ENCODE peak calls at places on chromosomes 2 and 18, in nine cellular contexts. H is suprapubic skin, Y is fibroblast of the aortic adventitia, O is HCT116, G is upper lobe of right lung, F is foreskin fibroblast, K is adrenal gland, W is HFF-Myc, Z is AG04449. A is an unnamed sample.

GRCh38 chr2:191688934-191689695 is 11.2 kb downstream of the NABP1 start:
- DNase-seq in O (peak; percentile 57), H (no peak), W (no peak), K (no peak), Z (no peak), Y (peak; percentile 94), G (no peak), F (peak; percentile 90), A (peak; percentile 80)

GRCh38 chr2:220277445-220277960 is 650.1 kb downstream of the SLC4A3 start:
- DNase-seq in Z (peak; percentile 76), H (no peak), W (no peak), F (peak; percentile 87), O (no peak), Y (peak; percentile 98), K (no peak), G (peak; percentile 69), A (peak; percentile 86)

GRCh38 chr2:44944102-44944951 is 2.8 kb downstream of the SIX3 start:
- DNase-seq in K (no peak), O (no peak), F (no peak), H (no peak), Z (no peak), Y (no peak), G (no peak), W (no peak), A (no peak)

GRCh38 chr2:61178603-61179545 is 16.9 kb downstream of the C2orf74 start:
- DNase-seq in Y (peak; percentile 34), Z (no peak), G (peak; percentile 68), W (no peak), K (no peak), O (no peak), H (no peak), F (peak; percentile 29), A (no peak)

GRCh38 chr18:7824970-7825369 is 257.9 kb downstream of the PTPRM start:
- DNase-seq in G (no peak), K (peak; percentile 51), Y (no peak), Z (no peak), F (peak; percentile 10), H (no peak), W (no peak), O (no peak), A (no peak)

GRCh38 chr18:13353424-13353823 is 134.9 kb downstream of the LDLRAD4 start:
- DNase-seq in Z (no peak), H (no peak), O (no peak), K (no peak), G (no peak), Y (no peak), W (no peak), F (no peak), A (no peak)

GRCh38 chr2:134252092-134252775 is 1.6 kb upstream of the MGAT5 start:
- DNase-seq in Z (no peak), W (no peak), H (no peak), O (no peak), G (no peak), Y (peak; percentile 29), F (peak; percentile 84), K (no peak), A (no peak)

GRCh38 chr2:5042666-5043440 is 649.3 kb upstream of the SOX11 start:
- DNase-seq in O (no peak), Y (no peak), Z (no peak), H (no peak), G (no peak), W (no peak), K (no peak), F (no peak), A (no peak)

GRCh38 chr18:12038661-12039417 is 54.8 kb upstream of the ANKRD62 start:
- DNase-seq in K (peak; percentile 88), W (peak; percentile 30), F (peak; percentile 90), G (peak; percentile 92), Z (no peak), O (peak; percentile 78), Y (peak; percentile 71), H (peak; percentile 92), A (peak; percentile 73)

GRCh38 chr2:237158194-237158593 is 72.5 kb downstream of the COPS8 start:
- DNase-seq in F (no peak), Y (no peak), W (no peak), O (no peak), H (no peak), G (no peak), Z (no peak), K (no peak), A (no peak)

GRCh38 chr2:241741016-241741415 is 6.6 kb downstream of the D2HGDH start:
- DNase-seq in H (peak; percentile 67), W (no peak), G (no peak), O (no peak), F (peak; percentile 13), K (no peak), Y (no peak), Z (no peak), A (peak; percentile 10)

GRCh38 chr2:59754336-59754735 is 799.1 kb downstream of the BCL11A start:
- DNase-seq in W (no peak), F (no peak), Z (no peak), G (no peak), Y (no peak), O (no peak), K (no peak), H (no peak), A (no peak)

GRCh38 chr2:1033058-1033457 is 82.4 kb downstream of the SNTG2 start:
- DNase-seq in Y (no peak), G (no peak), K (no peak), W (no peak), Z (no peak), O (no peak), F (no peak), H (no peak), A (no peak)

GRCh38 chr2:192151848-192152247 is 42.9 kb downstream of the TMEFF2 start:
- DNase-seq in F (peak; percentile 81), O (no peak), Y (peak; percentile 25), H (no peak), W (no peak), Z (no peak), G (no peak), K (no peak), A (peak; percentile 86)

GRCh38 chr2:181077128-181077709 is 96.8 kb downstream of the UBE2E3 start:
- DNase-seq in G (no peak), K (no peak), Z (no peak), Y (peak; percentile 72), F (peak; percentile 70), O (peak; percentile 22), W (no peak), H (no peak), A (peak; percentile 61)

GRCh38 chr2:65351234-65351947 is 81.0 kb downstream of the SPRED2 start:
- DNase-seq in H (no peak), F (peak; percentile 35), W (no peak), G (no peak), Z (no peak), O (no peak), Y (peak; percentile 74), K (no peak), A (no peak)

GRCh38 chr2:102826904-102827303 is 65.1 kb downstream of the TMEM182 start:
- DNase-seq in F (peak; percentile 8), W (peak; percentile 14), Z (no peak), H (no peak), G (no peak), K (no peak), Y (no peak), O (no peak), A (peak; percentile 41)

GRCh38 chr18:9323750-9324445 is 10.7 kb upstream of the TWSG1 start:
- DNase-seq in K (no peak), H (no peak), W (no peak), F (peak; percentile 59), G (no peak), O (no peak), Z (peak; percentile 51), Y (peak; percentile 84), A (peak; percentile 68)

GRCh38 chr2:239311132-239312040 is 89.4 kb downstream of the HDAC4 start:
- DNase-seq in H (peak; percentile 82), O (no peak), K (peak; percentile 77), Y (no peak), Z (no peak), W (no peak), F (peak; percentile 54), G (peak; percentile 85), A (no peak)

GRCh38 chr2:224389317-224389716 is 12.6 kb downstream of the FAM124B start:
- DNase-seq in G (no peak), Z (no peak), K (no peak), F (no peak), Y (no peak), H (no peak), W (no peak), O (no peak), A (no peak)

GRCh38 chr2:53751728-53752127 is 15.9 kb upstream of the CHAC2 start:
- DNase-seq in G (no peak), Z (no peak), W (no peak), F (peak; percentile 74), Y (peak; percentile 34), H (no peak), K (no peak), O (no peak), A (no peak)

GRCh38 chr2:177212106-177212894 is at the start of gene HNRNPA3:
- DNase-seq in W (peak; percentile 94), K (peak; percentile 99), O (peak; percentile 97), G (peak; percentile 100), Y (peak; percentile 99), Z (peak; percentile 91), H (peak; percentile 99), F (peak; percentile 100), A (peak; percentile 99)
- TF ChIP-seq CTCF in W (peak; percentile 11), K (no peak), O (no peak), G (peak; percentile 19), Y (peak; percentile 13), Z (peak; percentile 23), H (peak; percentile 32), F (peak; percentile 7), A (peak; percentile 31)

GRCh38 chr2:13652531-13653313 is 936.0 kb downstream of the TRIB2 start:
- DNase-seq in K (no peak), H (no peak), Z (no peak), O (no peak), F (peak; percentile 43), W (no peak), Y (no peak), G (no peak), A (peak; percentile 75)
- H3K4me3 ChIP-seq in K (no peak overlapping the region), H (no peak overlapping the region), Z (no peak overlapping the region), O (no peak overlapping the region), F (no peak overlapping the region), W (no peak overlapping the region), Y (no peak overlapping the region), G (no peak overlapping the region), A (no peak overlapping the region)

GRCh38 chr2:136075466-136075865 is 42.5 kb downstream of the CXCR4 start:
- DNase-seq in W (no peak), Z (no peak), H (no peak), O (no peak), Y (no peak), K (no peak), F (no peak), G (no peak), A (no peak)
- TF ChIP-seq CTCF in W (no peak), Z (no peak), H (no peak), O (no peak), Y (no peak), K (no peak), F (no peak), G (no peak), A (no peak)

GRCh38 chr2:116133563-116133962 is 1680.9 kb upstream of the DDX18 start:
- DNase-seq in W (no peak), F (no peak), H (no peak), Y (no peak), K (no peak), G (no peak), Z (no peak), O (no peak), A (no peak)

DNA sequence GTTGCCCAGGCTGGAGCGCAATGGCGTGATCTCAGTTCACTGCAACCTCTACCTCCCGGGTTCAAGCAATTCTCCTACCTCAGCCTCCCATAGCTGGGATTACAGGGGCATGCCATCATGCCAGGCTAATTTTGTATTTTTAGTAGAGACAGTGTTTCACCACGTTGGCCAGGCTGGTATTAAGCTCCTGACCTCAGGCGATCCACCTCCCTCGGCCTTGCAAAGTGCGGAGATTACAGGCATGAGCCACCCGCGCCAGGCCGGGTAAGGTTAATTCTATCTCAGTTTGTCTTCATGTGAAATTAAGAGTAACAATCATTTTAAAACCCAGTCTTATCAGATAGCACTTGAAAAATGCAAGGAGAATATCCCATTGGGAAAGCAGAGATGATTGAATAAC is 1681.7 kb upstream of the DDX18 start:
- DNase-seq in K (no peak), G (no peak), W (no peak), Z (no peak), Y (no peak), H (no peak), F (no peak), O (no peak), A (no peak)
- H3K4me3 ChIP-seq in K (no peak overlapping the region), G (no peak overlapping the region), W (no peak overlapping the region), Z (no peak overlapping the region), Y (no peak overlapping the region), H (no peak overlapping the region), F (no peak overlapping the region), O (no peak overlapping the region), A (no peak overlapping the region)